ENCODE peak calls at places on chromosomes 2 and 18, in nine cellular contexts. P is sigmoid colon, R is GM12878, S is stomach, M is suprapubic skin, A is K562, C is transverse colon, H is H1, T is SK-N-SH. O is an unnamed sample.

GRCh38 chr2:65159921-65160320 is 30.0 kb upstream of the RAB1A start:
- DNase-seq in P (no peak), R (no peak), S (no peak), M (no peak), A (no peak), C (no peak), H (no peak), T (no peak), O (no peak)

GRCh38 chr2:11571170-11571569 is 37.3 kb downstream of the GREB1 start:
- DNase-seq in P (peak; percentile 66), R (no peak), S (no peak), M (peak; percentile 26), A (no peak), C (no peak), H (no peak), T (no peak), O (no peak)

GRCh38 chr2:179277429-179278196 is 13.0 kb upstream of the SESTD1 start:
- DNase-seq in P (no peak), R (no peak), S (no peak), M (no peak), A (no peak), C (no peak), H (no peak), T (no peak), O (no peak)

GRCh38 chr2:71746946-71747501 is 293.7 kb downstream of the DYSF start:
- DNase-seq in P (peak; percentile 86), R (no peak), S (no peak), M (no peak), A (peak; percentile 32), C (peak; percentile 22), H (no peak), T (peak; percentile 46), O (peak; percentile 91)

GRCh38 chr2:150351922-150352321 is 135.5 kb downstream of the RND3 start:
- DNase-seq in P (no peak), R (no peak), S (no peak), M (no peak), A (no peak), C (no peak), H (no peak), T (no peak), O (no peak)

GRCh38 chr2:37665038-37665437 is 6.4 kb downstream of the CDC42EP3 start:
- DNase-seq in P (no peak), R (no peak), S (no peak), M (no peak), A (no peak), C (no peak), H (no peak), T (no peak), O (no peak)

GRCh38 chr18:59835656-59836379 is 64.0 kb upstream of the PMAIP1 start:
- DNase-seq in P (no peak), R (no peak), S (no peak), M (no peak), A (no peak), C (no peak), H (no peak), T (no peak), O (no peak)

GRCh38 chr2:43220982-43221659 is 5.3 kb downstream of the ZFP36L2 start:
- DNase-seq in P (peak; percentile 92), R (no peak), S (peak; percentile 50), M (peak; percentile 85), A (peak; percentile 66), C (peak; percentile 78), H (peak; percentile 62), T (peak; percentile 90), O (peak; percentile 94)

GRCh38 chr18:79465392-79465991 is 69.8 kb downstream of the NFATC1 start:
- DNase-seq in P (no peak), R (peak; percentile 5), S (peak; percentile 34), M (no peak), A (no peak), C (peak; percentile 43), H (peak; percentile 67), T (no peak), O (no peak)

GRCh38 chr2:34372967-34373366 is 773.9 kb upstream of the FAM98A start:
- DNase-seq in P (no peak), R (no peak), S (no peak), M (no peak), A (no peak), C (no peak), H (no peak), T (no peak), O (no peak)

GRCh38 chr2:2810504-2810903 is 479.4 kb upstream of the MYT1L start:
- DNase-seq in P (no peak), R (no peak), S (no peak), M (no peak), A (no peak), C (no peak), H (peak; percentile 47), T (no peak), O (no peak)

GRCh38 chr2:9477914-9478313 is 3.6 kb downstream of the IAH1 start:
- DNase-seq in P (no peak), R (no peak), S (no peak), M (no peak), A (no peak), C (no peak), H (no peak), T (no peak), O (no peak)

GRCh38 chr2:72148975-72149555 is 1.4 kb upstream of the CYP26B1 start:
- DNase-seq in P (peak; percentile 72), R (no peak), S (peak; percentile 39), M (no peak), A (peak; percentile 48), C (peak; percentile 46), H (peak; percentile 78), T (peak; percentile 73), O (peak; percentile 92)

GRCh38 chr2:152375174-152375573 is 40.2 kb downstream of the FMNL2 start:
- DNase-seq in P (no peak), R (no peak), S (no peak), M (no peak), A (no peak), C (no peak), H (no peak), T (no peak), O (no peak)

GRCh38 chr18:51751901-51752300 is 554.4 kb upstream of the MEX3C start:
- DNase-seq in P (no peak), R (no peak), S (no peak), M (no peak), A (no peak), C (no peak), H (no peak), T (no peak), O (no peak)

GRCh38 chr18:9961031-9961430 is 47.2 kb downstream of the VAPA start:
- DNase-seq in P (no peak), R (no peak), S (no peak), M (no peak), A (no peak), C (no peak), H (no peak), T (no peak), O (no peak)

GRCh38 chr2:67242456-67242855 is 154.7 kb upstream of the ETAA1 start:
- DNase-seq in P (no peak), R (no peak), S (no peak), M (no peak), A (no peak), C (no peak), H (no peak), T (no peak), O (no peak)

GRCh38 chr2:67240507-67240906 is 156.6 kb upstream of the ETAA1 start:
- DNase-seq in P (no peak), R (no peak), S (no peak), M (no peak), A (peak; percentile 42), C (no peak), H (no peak), T (no peak), O (no peak)

GRCh38 chr2:67241453-67241852 is 155.7 kb upstream of the ETAA1 start:
- DNase-seq in P (no peak), R (no peak), S (no peak), M (no peak), A (no peak), C (no peak), H (no peak), T (no peak), O (no peak)

GRCh38 chr2:67243919-67244318 is 153.2 kb upstream of the ETAA1 start:
- DNase-seq in P (no peak), R (no peak), S (no peak), M (no peak), A (no peak), C (no peak), H (no peak), T (no peak), O (no peak)
- TF ChIP-seq EP300 in P (no peak), R (no peak), S (no peak), M (no peak), A (no peak), C (no peak), H (no peak), T (no peak), O (no peak)

GRCh38 chr2:145410096-145410495 is 890.2 kb upstream of the ZEB2 start:
- DNase-seq in P (no peak), R (no peak), S (no peak), M (no peak), A (no peak), C (no peak), H (no peak), T (no peak), O (no peak)
- TF ChIP-seq POLR2AphosphoS5 in P (no peak), R (no peak), S (no peak), M (no peak), A (no peak), C (no peak), H (no peak), T (no peak), O (no peak)

GRCh38 chr2:201257381-201257940 is 2.9 kb upstream of the CASP8 start:
- DNase-seq in P (no peak), R (no peak), S (peak; percentile 43), M (no peak), A (peak; percentile 60), C (peak; percentile 62), H (peak; percentile 43), T (no peak), O (peak; percentile 91)
- H3K4me1 ChIP-seq in P (peaks cover 21% of the 10 kb centered on the region), R (peaks cover 35% of the 10 kb centered on the region), S (peaks cover 70% of the 10 kb centered on the region), M (peaks cover 63% of the 10 kb centered on the region), A (peaks cover 27% of the 10 kb centered on the region), C (peaks cover 58% of the 10 kb centered on the region), H (peaks cover 7% of the 10 kb centered on the region), T (no peaks in the 10 kb centered on the region), O (peaks cover 45% of the 10 kb centered on the region)

GRCh38 chr2:220318037-220318436 is 690.6 kb downstream of the SLC4A3 start:
- DNase-seq in P (no peak), R (no peak), S (no peak), M (no peak), A (no peak), C (no peak), H (no peak), T (no peak), O (no peak)

GRCh38 chr2:220318508-220318907 is 691.1 kb downstream of the SLC4A3 start:
- DNase-seq in P (no peak), R (no peak), S (no peak), M (no peak), A (no peak), C (no peak), H (no peak), T (no peak), O (no peak)

GRCh38 chr2:220310326-220310936 is 683.0 kb downstream of the SLC4A3 start:
- DNase-seq in P (no peak), R (no peak), S (no peak), M (no peak), A (no peak), C (no peak), H (no peak), T (no peak), O (no peak)

GRCh38 chr2:220320326-220320725 is 692.9 kb downstream of the SLC4A3 start:
- DNase-seq in P (no peak), R (no peak), S (no peak), M (no peak), A (no peak), C (no peak), H (no peak), T (no peak), O (no peak)

GRCh38 chr2:220315098-220315785 is 687.8 kb downstream of the SLC4A3 start:
- DNase-seq in P (no peak), R (no peak), S (no peak), M (no peak), A (no peak), C (no peak), H (no peak), T (no peak), O (no peak)
- TF ChIP-seq EP300 in P (no peak), R (no peak), S (no peak), M (no peak), A (no peak), C (no peak), H (no peak), T (no peak), O (no peak)

O was measured in esophagus muscularis mucosa.